ENCODE peak calls at places on chromosome 6, in five cellular contexts. N is mucosa of gallbladder, U is GM04504, E is omental fat pad, G is A172. M is an unnamed sample.

GRCh38 chr6:133184798-133185380 is 56.3 kb upstream of the EYA4 start:
- DNase-seq in N (no peak), U (peak), E (no peak), G (no peak), M (no peak)

GRCh38 chr6:8627085-8627861 is 191.9 kb upstream of the SLC35B3 start:
- DNase-seq in N (peak), U (no peak), E (no peak), G (peak), M (no peak)

GRCh38 chr6:166381733-166382499 is 824 bp downstream of the MPC1 start:
- DNase-seq in N (peak), U (peak), E (peak), G (no peak), M (peak)

GRCh38 chr6:156410649-156411048 is 366.5 kb upstream of the ARID1B start:
- DNase-seq in N (no peak), U (no peak), E (no peak), G (no peak), M (no peak)

GRCh38 chr6:148779142-148779562 is 32.3 kb downstream of the UST start:
- DNase-seq in N (no peak), U (no peak), E (no peak), G (no peak), M (no peak)

GRCh38 chr6:27141472-27142015 is 106.0 kb upstream of the PRSS16 start:
- DNase-seq in N (no peak), U (no peak), E (no peak), G (no peak), M (no peak)

GRCh38 chr6:166112580-166112979 is 55.1 kb downstream of the TBXT start:
- DNase-seq in N (no peak), U (peak), E (no peak), G (peak), M (no peak)

GRCh38 chr6:125748534-125749111 is 809 bp upstream of the HEY2 start:
- DNase-seq in N (no peak), U (no peak), E (no peak), G (no peak), M (no peak)

GRCh38 chr6:160015778-160016684 is 47.1 kb downstream of the IGF2R start:
- DNase-seq in N (no peak), U (no peak), E (no peak), G (no peak), M (no peak)